ENCODE peak calls at places on chromosomes 13 and 19, in eight cellular contexts. I is suprapubic skin, W is GM23338, O is tibial nerve, J is PC-3, K is body of pancreas, C is mammary epithelial cell, U is H1. R is an unnamed sample.

GRCh38 chr19:5232798-5233505 is 107.7 kb downstream of the PTPRS start:
- DNase-seq in I (no peak), W (no peak), O (no peak), J (no peak), K (no peak), C (no peak), U (no peak), R (no peak)

GRCh38 chr13:113209880-113210421 is 538 bp downstream of the CUL4A start:
- DNase-seq in I (peak; percentile 88), W (peak; percentile 72), O (no peak), J (peak; percentile 49), K (peak; percentile 69), C (peak; percentile 74), U (peak; percentile 76), R (peak; percentile 93)

GRCh38 chr13:98214707-98215106 is 37.6 kb upstream of the RNF113B start:
- DNase-seq in I (no peak), W (no peak), O (no peak), J (peak; percentile 84), K (peak; percentile 61), C (peak; percentile 44), U (no peak), R (no peak)

GRCh38 chr13:63435668-63436275 is 2020.1 kb upstream of the PCDH20 start:
- DNase-seq in I (no peak), W (no peak), O (no peak), J (peak; percentile 73), K (no peak), C (peak; percentile 64), U (no peak), R (peak; percentile 32)

GRCh38 chr19:18861235-18861634 is 29.5 kb downstream of the UPF1 start:
- DNase-seq in I (no peak), W (no peak), O (no peak), J (no peak), K (no peak), C (no peak), U (no peak), R (no peak)

GRCh38 chr13:41708648-41709175 is 251.4 kb downstream of the RGCC start:
- DNase-seq in I (no peak), W (peak; percentile 5), O (no peak), J (no peak), K (peak; percentile 15), C (no peak), U (no peak), R (no peak)

GRCh38 chr13:98105929-98106336 is 37.0 kb upstream of the FARP1 start:
- DNase-seq in I (no peak), W (no peak), O (no peak), J (peak; percentile 23), K (no peak), C (no peak), U (no peak), R (no peak)

GRCh38 chr13:74062933-74063332 is 71.3 kb downstream of the KLF12 start:
- DNase-seq in I (no peak), W (no peak), O (no peak), J (no peak), K (peak; percentile 13), C (no peak), U (no peak), R (no peak)

GRCh38 chr19:35310331-35310730 is 18.4 kb downstream of the MAG start:
- DNase-seq in I (no peak), W (no peak), O (no peak), J (no peak), K (no peak), C (no peak), U (no peak), R (no peak)

GRCh38 chr13:42610623-42611022 is 36.7 kb downstream of the TNFSF11 start:
- DNase-seq in I (no peak), W (no peak), O (no peak), J (no peak), K (no peak), C (no peak), U (no peak), R (no peak)

GRCh38 chr13:37306778-37307544 is 201.5 kb upstream of the CSNK1A1L start:
- DNase-seq in I (no peak), W (no peak), O (no peak), J (peak; percentile 88), K (no peak), C (peak; percentile 94), U (no peak), R (no peak)

GRCh38 chr19:35718345-35719041 is 690 bp downstream of the KMT2B start:
- DNase-seq in I (peak; percentile 81), W (peak; percentile 37), O (no peak), J (peak; percentile 9), K (peak; percentile 61), C (peak; percentile 23), U (peak; percentile 62), R (peak; percentile 88)

DNA sequence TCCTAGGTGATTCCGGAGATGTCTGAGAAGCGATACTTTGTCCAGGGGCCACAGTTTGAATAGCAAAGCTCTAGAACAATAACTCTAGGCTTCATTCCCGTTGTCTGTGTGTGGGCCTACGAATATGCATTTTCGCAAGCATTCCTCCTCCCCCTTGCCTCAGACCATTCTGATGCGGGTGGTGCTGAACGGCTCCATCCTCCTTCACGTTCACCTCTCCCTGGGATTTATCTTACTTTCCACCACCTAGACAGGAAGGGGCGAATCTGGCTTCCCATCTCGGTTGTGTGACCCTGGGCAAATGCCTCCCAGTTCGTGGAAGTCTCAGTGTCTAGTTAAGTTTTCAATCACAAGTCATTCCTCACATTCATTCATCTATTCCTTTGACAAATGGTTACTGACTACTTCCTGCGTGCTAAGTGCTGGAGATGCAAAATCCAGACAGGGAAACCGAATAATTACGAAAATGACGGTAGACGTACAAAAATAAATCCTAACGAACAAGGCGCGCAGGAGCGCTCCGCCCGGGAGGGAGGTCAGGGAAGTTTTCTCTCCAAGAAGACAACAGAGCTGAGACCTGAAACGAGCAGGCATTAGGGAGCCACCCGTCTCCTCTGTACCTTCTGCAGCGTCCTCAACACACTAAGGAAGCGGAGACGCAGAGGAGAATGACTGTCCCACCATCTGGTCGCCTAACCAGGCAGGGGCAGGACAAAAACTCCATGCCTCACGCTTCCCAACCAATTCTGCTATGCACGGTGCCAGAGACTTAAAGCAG is 1.3 kb upstream of the CNOT3 start:
- DNase-seq in I (no peak), W (peak; percentile 61), O (no peak), J (peak; percentile 15), K (no peak), C (no peak), U (no peak), R (no peak)
- TF ChIP-seq CTCF in I (no peak), W (no peak), O (no peak), J (no peak), K (no peak), C (no peak), U (no peak), R (no peak)

GRCh38 chr13:75829874-75830273 is 193.7 kb downstream of the LMO7 start:
- DNase-seq in I (no peak), W (no peak), O (no peak), J (no peak), K (no peak), C (no peak), U (no peak), R (no peak)

GRCh38 chr13:75826391-75826790 is 190.3 kb downstream of the LMO7 start:
- DNase-seq in I (no peak), W (no peak), O (no peak), J (no peak), K (no peak), C (no peak), U (no peak), R (no peak)

GRCh38 chr13:75825161-75825560 is 189.0 kb downstream of the LMO7 start:
- DNase-seq in I (no peak), W (peak; percentile 39), O (no peak), J (no peak), K (no peak), C (no peak), U (no peak), R (no peak)

GRCh38 chr13:75830842-75831241 is 194.7 kb downstream of the LMO7 start:
- DNase-seq in I (no peak), W (no peak), O (no peak), J (peak; percentile 4), K (no peak), C (peak; percentile 41), U (no peak), R (no peak)

DNA sequence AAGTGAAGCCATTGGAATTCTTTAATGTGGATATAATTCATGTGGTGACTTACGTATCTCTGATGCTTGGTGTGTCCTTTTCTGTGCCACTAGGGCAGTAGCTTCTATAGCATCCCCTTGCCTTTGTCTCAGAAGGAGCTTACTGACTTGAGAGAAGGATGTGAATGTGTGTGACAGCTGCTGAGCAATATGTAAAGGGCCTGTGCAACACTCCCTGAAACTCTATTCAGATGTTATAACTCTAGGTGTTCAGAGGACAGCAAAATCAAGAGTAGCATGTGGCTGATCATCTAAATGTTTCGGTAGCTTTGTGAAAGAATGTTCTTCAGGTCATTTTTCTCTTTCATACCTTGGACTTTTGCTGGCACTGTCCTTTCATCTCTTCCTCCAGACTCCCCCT is 189.5 kb downstream of the LMO7 start:
- DNase-seq in I (no peak), W (no peak), O (no peak), J (no peak), K (no peak), C (no peak), U (no peak), R (no peak)
- H3K4me3 ChIP-seq in I (no peak overlapping the region), W (no peak overlapping the region), O (no peak overlapping the region), J (no peak overlapping the region), K (no peak overlapping the region), C (no peak overlapping the region), U (no peak overlapping the region), R (no peak overlapping the region)

DNA sequence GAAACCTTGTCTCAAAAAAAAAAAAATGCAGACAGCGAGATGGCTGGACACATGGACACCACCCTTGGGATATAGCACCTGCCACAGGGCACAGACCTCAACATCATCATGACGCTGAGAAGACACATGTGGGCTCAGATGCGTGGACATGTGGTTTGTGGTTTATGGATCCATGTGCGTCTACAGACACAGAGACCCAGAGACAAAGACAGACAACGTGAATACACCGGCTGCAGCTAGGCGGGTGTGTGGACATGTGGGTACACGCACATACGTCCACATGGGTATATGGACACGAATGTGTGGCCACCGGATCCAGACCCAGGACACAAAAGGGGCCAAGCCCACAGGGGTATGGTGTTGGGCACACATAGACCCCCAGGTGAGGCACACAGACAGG is 1.3 kb downstream of the TNFSF14 start:
- DNase-seq in I (no peak), W (no peak), O (no peak), J (no peak), K (no peak), C (no peak), U (no peak), R (no peak)
- H3K27ac ChIP-seq in I (no peak overlapping the region), W (no peak overlapping the region), O (no peak overlapping the region), J (no peak overlapping the region), K (no peak overlapping the region), C (no peak overlapping the region), U (no peak overlapping the region), R (no peak overlapping the region)

DNA sequence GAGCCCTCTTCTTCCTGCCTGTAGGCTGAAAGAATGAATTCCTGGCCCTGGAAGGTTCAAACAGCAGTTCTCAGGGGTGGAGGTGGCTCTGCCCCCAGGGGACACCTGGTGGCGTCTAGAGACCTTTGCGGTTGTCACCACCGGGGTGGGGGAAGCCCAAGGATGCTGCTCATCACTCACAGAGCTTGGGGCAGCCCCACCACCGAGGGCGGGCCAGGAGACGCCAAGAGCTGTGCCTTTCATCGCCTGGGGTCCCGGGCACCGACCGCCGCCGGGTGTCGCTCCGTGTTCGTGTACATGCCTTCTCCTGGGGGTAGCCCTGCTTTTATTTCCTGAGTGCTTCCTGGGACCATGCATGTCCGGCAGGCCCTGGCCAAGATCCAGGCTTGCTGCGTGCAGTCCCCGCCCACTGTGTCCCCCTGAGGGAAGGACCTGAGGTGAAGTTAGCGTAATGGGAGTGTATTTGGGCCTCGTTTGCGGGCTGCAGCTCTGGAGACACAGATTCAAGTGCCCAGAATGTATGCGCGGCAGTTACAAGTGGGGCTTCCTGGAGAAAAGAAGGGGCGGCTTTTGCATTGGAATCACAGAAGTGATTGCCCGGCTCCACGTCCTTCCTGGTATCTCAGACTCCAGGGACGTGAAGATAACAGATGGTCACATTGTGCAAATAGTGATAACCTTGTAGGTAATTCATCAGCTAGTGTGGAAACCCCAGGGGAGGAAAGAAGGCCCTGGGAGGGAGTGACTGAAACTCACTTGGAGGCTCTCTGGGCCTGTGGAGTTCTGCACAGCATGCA is 7.8 kb downstream of the DOT1L start:
- DNase-seq in I (no peak), W (peak; percentile 72), O (no peak), J (no peak), K (peak; percentile 59), C (no peak), U (peak; percentile 63), R (no peak)
- TF ChIP-seq CTCF in I (no peak), W (peak; percentile 44), O (no peak), J (peak; percentile 20), K (peak; percentile 12), C (no peak), U (peak; percentile 15), R (no peak)

R was measured in left lung.